ENCODE peak calls at places on chromosomes 4 and X, in six cellular contexts. K is activated gamma-delta T cell treated with anti-CD3 and anti-CD28 coated beads, Interleukin-2, amount 50 U/mL, for 16 hours; J is neuronal stem cell; W is stimulated activated naive CD8-positive, alpha-beta T cell treated with anti-CD3 and anti-CD28 coated beads, Interleukin-15, Interleukin-2, amounts not matched to agents 100 U/mL and 50 U/mL, for 24 hours; Y is GM04504; M is RPMI7951. U is an unnamed sample.

GRCh38 chr4:105474110-105474518 is 252 bp upstream of the PPA2 start:
- DNase-seq in J (no peak), W (peak; percentile 89), K (no peak), M (no peak), Y (no peak), U (no peak)

GRCh38 chr4:8202526-8203375 is 3.7 kb downstream of the SH3TC1 start:
- DNase-seq in M (no peak), J (no peak), W (no peak), Y (no peak), K (no peak), U (no peak)

GRCh38 chr4:11603594-11604194 is 175.0 kb upstream of the HS3ST1 start:
- DNase-seq in K (no peak), J (no peak), W (no peak), M (no peak), Y (no peak), U (no peak)

GRCh38 chr4:84661191-84661944 is 78.4 kb downstream of the CDS1 start:
- DNase-seq in W (no peak), Y (no peak), K (no peak), M (no peak), J (no peak), U (no peak)

GRCh38 chr4:175413561-175413960 is 398.5 kb downstream of the GPM6A start:
- DNase-seq in W (no peak), J (no peak), Y (peak; percentile 18), K (no peak), M (peak; percentile 16), U (no peak)

GRCh38 chrX:149032449-149032848 is 472.7 kb downstream of the IDS start:
- DNase-seq in Y (no peak), M (peak; percentile 23), K (no peak), J (no peak), W (no peak), U (no peak)

GRCh38 chr4:7197910-7198309 is 5.6 kb downstream of the SORCS2 start:
- DNase-seq in Y (no peak), W (no peak), K (no peak), M (peak; percentile 18), J (no peak), U (no peak)

GRCh38 chr4:108168672-108169562 is at the start of gene LEF1:
- DNase-seq in K (no peak), Y (no peak), W (peak; percentile 74), J (peak; percentile 79), M (peak; percentile 71), U (no peak)

GRCh38 chrX:41391606-41392005 is 55.5 kb upstream of the NYX start:
- DNase-seq in W (no peak), J (no peak), K (no peak), M (no peak), Y (no peak), U (no peak)

GRCh38 chr4:81651500-81651899 is 179.8 kb upstream of the RASGEF1B start:
- DNase-seq in J (no peak), K (no peak), M (no peak), Y (no peak), W (no peak), U (no peak)

GRCh38 chrX:45344597-45344996 is 143.9 kb upstream of the DIPK2B start:
- DNase-seq in M (peak; percentile 87), J (no peak), K (no peak), W (no peak), Y (peak; percentile 75), U (peak; percentile 53)

GRCh38 chrX:41737065-41737464 is 13.1 kb downstream of the GPR82 start:
- DNase-seq in Y (no peak), K (no peak), W (peak; percentile 27), J (no peak), M (no peak), U (no peak)

GRCh38 chr4:156596026-156596425 is 375.6 kb downstream of the PDGFC start:
- DNase-seq in M (peak; percentile 26), J (no peak), Y (no peak), W (no peak), K (no peak), U (no peak)

GRCh38 chrX:10612215-10612614 is 8.2 kb downstream of the MID1 start:
- DNase-seq in Y (no peak), K (no peak), W (no peak), J (no peak), M (peak; percentile 71), U (peak; percentile 69)

GRCh38 chr4:80266902-80267380 is 477 bp downstream of the FGF5 start:
- DNase-seq in M (peak; percentile 72), W (no peak), K (no peak), Y (peak; percentile 38), J (no peak), U (peak; percentile 46)

GRCh38 chrX:47644557-47645091 is 5.7 kb downstream of the ELK1 start:
- DNase-seq in M (peak; percentile 19), W (no peak), J (no peak), K (no peak), Y (no peak), U (peak; percentile 26)

GRCh38 chr4:169315530-169316306 is 45.0 kb upstream of the SH3RF1 start:
- DNase-seq in M (peak; percentile 8), K (no peak), W (no peak), Y (no peak), J (no peak), U (peak; percentile 66)

GRCh38 chr4:5435201-5435600 is 273.2 kb downstream of the EVC2 start:
- DNase-seq in J (no peak), M (no peak), W (no peak), Y (no peak), K (no peak), U (no peak)

U was measured in HCEC 1CT.